ENCODE peak calls at places on chromosome 12, in nine cellular contexts. N is ovary, P is left ventricle myocardium inferior, K is GM12878, D is AG09319, G is NCI-H1417, J is uterus, U is AG10803, X is LoVo. A is an unnamed sample.

GRCh38 chr12:71759941-71760340 is 5.3 kb downstream of the RAB21 start:
- DNase-seq in N (no peak), P (no peak), K (no peak), D (no peak), G (no peak), J (no peak), U (no peak), X (no peak), A (no peak)

GRCh38 chr12:57518920-57519757 is 1.2 kb downstream of the DDIT3 start:
- DNase-seq in N (no peak), P (no peak), K (no peak), D (no peak), G (no peak), J (peak), U (peak), X (peak), A (no peak)

GRCh38 chr12:108033091-108033490 is 96.0 kb upstream of the WSCD2 start:
- DNase-seq in N (no peak), P (no peak), K (no peak), D (no peak), G (no peak), J (no peak), U (no peak), X (no peak), A (no peak)

GRCh38 chr12:70759161-70759918 is 122.1 kb upstream of the PTPRB start:
- DNase-seq in N (no peak), P (no peak), K (no peak), D (no peak), G (no peak), J (no peak), U (no peak), X (no peak), A (no peak)

GRCh38 chr12:132356686-132357622 is 27.6 kb upstream of the GALNT9 start:
- DNase-seq in N (peak), P (peak), K (no peak), D (no peak), G (no peak), J (no peak), U (peak), X (peak), A (peak)

GRCh38 chr12:119673634-119674033 is 5.7 kb downstream of the PRKAB1 start:
- DNase-seq in N (no peak), P (peak), K (no peak), D (no peak), G (no peak), J (no peak), U (no peak), X (no peak), A (no peak)

GRCh38 chr12:98861232-98861631 is 216.1 kb downstream of the APAF1 start:
- DNase-seq in N (no peak), P (no peak), K (no peak), D (no peak), G (no peak), J (no peak), U (no peak), X (no peak), A (no peak)

GRCh38 chr12:60805340-60805739 is 1209.5 kb downstream of the SLC16A7 start:
- DNase-seq in N (no peak), P (no peak), K (no peak), D (no peak), G (no peak), J (no peak), U (no peak), X (no peak), A (no peak)

GRCh38 chr12:106115450-106115849 is 23.3 kb downstream of the NUAK1 start:
- DNase-seq in N (no peak), P (no peak), K (no peak), D (no peak), G (no peak), J (peak), U (no peak), X (no peak), A (peak)

GRCh38 chr12:78149459-78149858 is 318.8 kb downstream of the NAV3 start:
- DNase-seq in N (no peak), P (no peak), K (no peak), D (no peak), G (peak), J (no peak), U (no peak), X (no peak), A (peak)

GRCh38 chr12:26187429-26187828 is 7.9 kb upstream of the SSPN start:
- DNase-seq in N (no peak), P (no peak), K (no peak), D (no peak), G (no peak), J (no peak), U (no peak), X (no peak), A (no peak)

GRCh38 chr12:62658910-62659309 is 192.3 kb downstream of the MON2 start:
- DNase-seq in N (no peak), P (no peak), K (no peak), D (no peak), G (no peak), J (no peak), U (peak), X (no peak), A (peak)

GRCh38 chr12:14473707-14474287 is 93.9 kb downstream of the PLBD1 start:
- DNase-seq in N (no peak), P (no peak), K (no peak), D (no peak), G (no peak), J (no peak), U (peak), X (peak), A (no peak)

GRCh38 chr12:124588689-124589318 is 21.4 kb upstream of the NCOR2 start:
- DNase-seq in N (peak), P (peak), K (no peak), D (no peak), G (no peak), J (no peak), U (peak), X (no peak), A (peak)

GRCh38 chr12:20188930-20189653 is 179.2 kb upstream of the PDE3A start:
- DNase-seq in N (no peak), P (no peak), K (no peak), D (no peak), G (no peak), J (no peak), U (no peak), X (no peak), A (no peak)

GRCh38 chr12:108180255-108181094 is 51.4 kb downstream of the WSCD2 start:
- DNase-seq in N (no peak), P (no peak), K (peak), D (no peak), G (no peak), J (no peak), U (no peak), X (no peak), A (peak)

GRCh38 chr12:124568431-124569374 is 1.3 kb upstream of the NCOR2 start:
- DNase-seq in N (peak), P (peak), K (peak), D (peak), G (peak), J (peak), U (peak), X (no peak), A (peak)

GRCh38 chr12:13790317-13790716 is 191.1 kb downstream of the GRIN2B start:
- DNase-seq in N (no peak), P (no peak), K (no peak), D (no peak), G (no peak), J (no peak), U (no peak), X (no peak), A (no peak)

GRCh38 chr12:78240827-78241226 is 410.1 kb downstream of the NAV3 start:
- DNase-seq in N (no peak), P (no peak), K (no peak), D (no peak), G (no peak), J (no peak), U (no peak), X (no peak), A (no peak)

GRCh38 chr12:70507442-70507841 is 129.8 kb downstream of the PTPRB start:
- DNase-seq in N (no peak), P (no peak), K (no peak), D (no peak), G (no peak), J (no peak), U (no peak), X (peak), A (no peak)

GRCh38 chr12:119669744-119670472 is 2.0 kb downstream of the PRKAB1 start:
- DNase-seq in N (no peak), P (no peak), K (no peak), D (no peak), G (no peak), J (no peak), U (no peak), X (peak), A (no peak)

GRCh38 chr12:106110626-106111300 is 28.0 kb downstream of the NUAK1 start:
- DNase-seq in N (no peak), P (no peak), K (no peak), D (no peak), G (no peak), J (no peak), U (no peak), X (no peak), A (no peak)

GRCh38 chr12:6374028-6374780 is 1.2 kb downstream of the SCNN1A start:
- DNase-seq in N (no peak), P (no peak), K (no peak), D (no peak), G (no peak), J (no peak), U (no peak), X (no peak), A (no peak)

GRCh38 chr12:98440165-98440581 is 75.2 kb upstream of the TMPO start:
- DNase-seq in N (peak), P (peak), K (no peak), D (peak), G (no peak), J (peak), U (peak), X (no peak), A (no peak)

GRCh38 chr12:112121780-112122565 is 3.4 kb upstream of the TRAFD1 start:
- DNase-seq in N (peak), P (peak), K (no peak), D (peak), G (no peak), J (peak), U (peak), X (peak), A (peak)

GRCh38 chr12:132423251-132424117 is 66.5 kb upstream of the FBRSL1 start:
- DNase-seq in N (no peak), P (no peak), K (no peak), D (no peak), G (no peak), J (no peak), U (no peak), X (no peak), A (no peak)

GRCh38 chr12:65823481-65824313 is 586 bp upstream of the HMGA2 start:
- DNase-seq in N (peak), P (no peak), K (no peak), D (no peak), G (peak), J (peak), U (no peak), X (peak), A (peak)

GRCh38 chr12:108694812-108695278 is 36.5 kb downstream of the CORO1C start:
- DNase-seq in N (no peak), P (no peak), K (no peak), D (no peak), G (no peak), J (no peak), U (no peak), X (no peak), A (no peak)

GRCh38 chr12:67269632-67270578 is 747 bp downstream of the CAND1 start:
- DNase-seq in N (peak), P (peak), K (no peak), D (no peak), G (peak), J (peak), U (peak), X (peak), A (peak)

GRCh38 chr12:1560704-1561103 is 33.7 kb downstream of the FBXL14 start:
- DNase-seq in N (no peak), P (no peak), K (no peak), D (no peak), G (no peak), J (no peak), U (no peak), X (no peak), A (no peak)

GRCh38 chr12:41962171-41962572 is 182.5 kb downstream of the GXYLT1 start:
- DNase-seq in N (no peak), P (peak), K (no peak), D (no peak), G (no peak), J (no peak), U (no peak), X (no peak), A (peak)

GRCh38 chr12:16914853-16915252 is 308.9 kb upstream of the LMO3 start:
- DNase-seq in N (no peak), P (no peak), K (no peak), D (no peak), G (no peak), J (no peak), U (no peak), X (no peak), A (no peak)

GRCh38 chr12:96811083-96811482 is 96.0 kb upstream of the NEDD1 start:
- DNase-seq in N (no peak), P (no peak), K (no peak), D (no peak), G (no peak), J (no peak), U (peak), X (peak), A (no peak)

GRCh38 chr12:110065540-110065939 is 17.2 kb upstream of the C12orf76 start:
- DNase-seq in N (no peak), P (no peak), K (no peak), D (no peak), G (no peak), J (no peak), U (no peak), X (no peak), A (no peak)

GRCh38 chr12:51798507-51798906 is 50.0 kb downstream of the FIGNL2 start:
- DNase-seq in N (no peak), P (no peak), K (no peak), D (no peak), G (no peak), J (no peak), U (peak), X (no peak), A (no peak)

GRCh38 chr12:32159925-32160324 is 53.3 kb downstream of the BICD1 start:
- DNase-seq in N (no peak), P (no peak), K (no peak), D (no peak), G (no peak), J (no peak), U (peak), X (no peak), A (peak)

A was measured in G401.